ENCODE peak calls at places on chromosomes 4 and X, in five cellular contexts. E, I, H, K and Z are unnamed samples.
A peak's percentile ranks its signal among the peaks of the same experiment; 100 is the strongest.

GRCh38 chrX:136692271-136692670 is 44.3 kb downstream of the CD40LG start:
- DNase-seq in E (no peak), I (no peak), H (no peak), K (no peak), Z (no peak)

GRCh38 chrX:134484039-134484438 is 24.1 kb downstream of the HPRT1 start:
- DNase-seq in E (no peak), I (no peak), H (no peak), K (no peak), Z (no peak)

GRCh38 chr4:140955528-140956094 is 177.7 kb downstream of the RNF150 start:
- DNase-seq in E (no peak), I (no peak), H (no peak), K (no peak), Z (no peak)

GRCh38 chrX:13427441-13428054 is 107.7 kb upstream of the ATXN3L start:
- DNase-seq in E (no peak), I (no peak), H (no peak), K (no peak), Z (no peak)

GRCh38 chrX:125378205-125378604 is 58.5 kb downstream of the TEX13C start:
- DNase-seq in E (no peak), I (no peak), H (no peak), K (no peak), Z (no peak)

GRCh38 chr4:172344266-172344772 is 531.1 kb downstream of the GALNTL6 start:
- DNase-seq in E (no peak), I (no peak), H (no peak), K (no peak), Z (no peak)

GRCh38 chrX:83771664-83772063 is 89.3 kb upstream of the CYLC1 start:
- DNase-seq in E (no peak), I (no peak), H (no peak), K (no peak), Z (no peak)

GRCh38 chr4:1278336-1278670 is 11.4 kb upstream of the MAEA start:
- DNase-seq in E (no peak), I (no peak), H (no peak), K (no peak), Z (no peak)

GRCh38 chr4:53923921-53924320 is 140.5 kb downstream of the CHIC2 start:
- DNase-seq in E (no peak), I (no peak), H (no peak), K (no peak), Z (no peak)

GRCh38 chrX:38548508-38548907 is 12.8 kb upstream of the TSPAN7 start:
- DNase-seq in E (no peak), I (no peak), H (no peak), K (no peak), Z (no peak)

GRCh38 chr4:89868261-89868660 is 26.4 kb upstream of the MMRN1 start:
- DNase-seq in E (no peak), I (no peak), H (no peak), K (no peak), Z (no peak)

GRCh38 chr4:89863533-89863932 is 26.6 kb upstream of the SNCA start:
- DNase-seq in E (no peak), I (no peak), H (no peak), K (no peak), Z (no peak)

GRCh38 chr4:89871211-89871610 is 23.4 kb upstream of the MMRN1 start:
- DNase-seq in E (no peak), I (no peak), H (no peak), K (no peak), Z (no peak)

GRCh38 chr4:89868999-89869589 is 25.6 kb upstream of the MMRN1 start:
- DNase-seq in E (no peak), I (no peak), H (no peak), K (no peak), Z (no peak)
- TF ChIP-seq CTCF in E (peak; percentile 31), I (peak; percentile 35), H (peak; percentile 67), K (no peak), Z (peak; percentile 46)

GRCh38 chr4:165124488-165124887 is 11.8 kb upstream of the TMEM192 start:
- DNase-seq in E (no peak), I (no peak), H (no peak), K (no peak), Z (no peak)
- TF ChIP-seq CTCF in E (no peak), I (no peak), H (no peak), K (no peak), Z (no peak)

DNA sequence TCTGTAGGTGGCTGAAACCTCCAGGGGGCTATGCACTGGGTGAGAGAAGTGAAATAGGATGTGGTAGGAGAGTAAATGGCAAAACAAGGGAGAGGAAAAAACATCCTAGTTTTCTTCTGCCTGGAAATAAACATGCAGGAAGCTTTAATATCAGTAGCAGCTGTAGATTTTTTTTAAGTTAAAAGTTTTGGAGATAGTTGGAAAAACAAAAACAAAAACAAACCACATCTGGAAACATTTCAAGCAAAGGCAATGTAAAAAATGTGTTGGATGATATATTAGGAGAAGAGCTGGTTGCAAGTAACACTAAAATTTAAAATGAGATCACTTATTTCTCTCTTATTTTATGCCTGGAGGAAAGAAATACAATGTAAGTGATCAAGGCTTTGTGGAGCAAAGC is 388.0 kb downstream of the SPRY1 start:
- DNase-seq in E (no peak), I (no peak), H (no peak), K (no peak), Z (no peak)
- TF ChIP-seq CTCF in E (no peak), I (no peak), H (no peak), K (no peak), Z (no peak)

DNA sequence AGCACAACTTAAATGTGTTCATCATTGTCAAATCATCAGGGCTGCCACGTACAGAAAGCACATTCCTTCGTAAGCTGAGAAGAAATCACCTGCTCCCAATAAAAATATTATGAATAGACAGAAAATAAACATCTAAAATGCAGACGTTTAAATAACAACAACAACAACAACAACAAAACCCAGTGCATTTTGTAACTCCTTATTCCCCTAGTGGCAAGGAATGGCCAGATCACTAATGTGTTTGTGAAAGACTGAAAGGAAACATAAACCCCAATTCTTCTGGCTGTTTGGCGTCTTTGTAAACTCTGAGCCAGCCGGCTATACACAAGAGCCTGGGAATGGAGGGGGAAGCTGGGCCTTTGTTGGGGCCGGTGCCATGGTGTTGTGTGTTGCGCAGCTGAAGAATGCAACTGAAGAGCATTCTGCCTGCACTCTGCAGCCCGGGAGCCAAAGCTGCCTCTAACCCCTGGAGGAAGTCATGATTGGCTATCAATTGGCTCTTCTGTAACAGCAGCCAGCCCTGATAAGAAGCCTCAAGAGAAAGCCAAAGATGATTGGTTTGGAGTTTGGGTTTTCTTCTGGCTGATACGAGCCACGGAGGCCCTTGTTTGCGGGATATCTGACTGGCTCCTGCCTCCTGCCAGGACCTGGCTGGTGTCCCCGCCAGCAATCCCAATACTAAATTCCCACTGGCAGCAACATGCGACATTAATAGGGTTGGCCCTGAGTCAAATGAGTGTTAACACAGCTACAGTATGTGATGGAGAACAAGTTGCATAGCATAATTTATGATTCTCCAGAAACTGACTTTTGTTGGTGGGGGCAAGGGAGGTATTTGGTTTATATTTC is 89.7 kb upstream of the TFDP3 start:
- DNase-seq in E (peak; percentile 52), I (no peak), H (peak; percentile 29), K (no peak), Z (no peak)
- TF ChIP-seq CTCF in E (no peak), I (no peak), H (no peak), K (no peak), Z (peak; percentile 17)

GRCh38 chr4:159102623-159103405 is at the start of gene RAPGEF2:
- DNase-seq in E (peak; percentile 88), I (peak; percentile 86), H (peak; percentile 91), K (peak; percentile 65), Z (peak; percentile 82)
- TF ChIP-seq CTCF in E (no peak), I (no peak), H (no peak), K (no peak), Z (peak; percentile 34)